ENCODE peak calls at places on chromosomes 2 and 18, in four cellular contexts. C is bronchial epithelial cell, B is adrenal gland, E is B cell. P is an unnamed sample.
A peak's percentile ranks its signal among the peaks of the same experiment; 100 is the strongest.

GRCh38 chr2:20963867-20964266 is 80.0 kb downstream of the APOB start:
- DNase-seq in C (no peak), B (no peak), E (no peak), P (no peak)

GRCh38 chr2:195543902-195544894 is 112.8 kb upstream of the SLC39A10 start:
- DNase-seq in C (peak; percentile 90), B (no peak), E (no peak), P (no peak)

GRCh38 chr2:42567806-42568429 is 514 bp upstream of the MTA3 start:
- DNase-seq in C (no peak), B (peak; percentile 45), E (peak; percentile 52), P (peak; percentile 68)

GRCh38 chr2:195899226-195899625 is 169.4 kb downstream of the DNAH7 start:
- DNase-seq in C (no peak), B (no peak), E (no peak), P (no peak)

GRCh38 chr2:207163815-207164747 is 1.7 kb downstream of the KLF7 start:
- DNase-seq in C (peak; percentile 66), B (peak; percentile 71), E (peak; percentile 27), P (no peak)

GRCh38 chr2:216366777-216367465 is 5.4 kb downstream of the MARCHF4 start:
- DNase-seq in C (no peak), B (no peak), E (no peak), P (no peak)

GRCh38 chr2:217993055-217993645 is 9.6 kb downstream of the TNS1 start:
- DNase-seq in C (peak; percentile 95), B (no peak), E (no peak), P (no peak)

GRCh38 chr2:101540518-101540917 is 65.6 kb upstream of the RFX8 start:
- DNase-seq in C (peak; percentile 66), B (no peak), E (no peak), P (no peak)

GRCh38 chr2:241037498-241037897 is 39.1 kb downstream of the SNED1 start:
- DNase-seq in C (no peak), B (no peak), E (no peak), P (no peak)

GRCh38 chr2:129055242-129055641 is 736.6 kb upstream of the HS6ST1 start:
- DNase-seq in C (no peak), B (no peak), E (no peak), P (no peak)

GRCh38 chr2:71337776-71338175 is 6.2 kb downstream of the ZNF638 start:
- DNase-seq in C (no peak), B (no peak), E (no peak), P (no peak)

GRCh38 chr2:240604291-240604938 is 17.9 kb downstream of the CAPN10 start:
- DNase-seq in C (no peak), B (peak; percentile 70), E (no peak), P (peak; percentile 69)

GRCh38 chr2:12796617-12797016 is 79.9 kb downstream of the TRIB2 start:
- DNase-seq in C (no peak), B (no peak), E (no peak), P (no peak)

GRCh38 chr18:36187826-36188721 is 777 bp downstream of the MOCOS start:
- DNase-seq in C (peak; percentile 49), B (peak; percentile 75), E (no peak), P (peak; percentile 42)

GRCh38 chr2:236674646-236675045 is 105.0 kb downstream of the ACKR3 start:
- DNase-seq in C (no peak), B (no peak), E (no peak), P (no peak)

GRCh38 chr2:177724398-177725287 is 332.1 kb downstream of the AGPS start:
- DNase-seq in C (peak; percentile 39), B (peak; percentile 54), E (peak; percentile 42), P (peak; percentile 35)

GRCh38 chr2:15875969-15876705 is 64.2 kb upstream of the MYCN start:
- DNase-seq in C (no peak), B (no peak), E (no peak), P (no peak)

GRCh38 chr2:187435756-187436155 is 12.3 kb downstream of the CALCRL start:
- DNase-seq in C (no peak), B (no peak), E (no peak), P (no peak)

GRCh38 chr2:121717529-121717928 is 19.1 kb downstream of the NIFK start:
- DNase-seq in C (no peak), B (no peak), E (no peak), P (no peak)

GRCh38 chr2:162153608-162154224 is 1.7 kb upstream of the GCG start:
- DNase-seq in C (peak; percentile 71), B (peak; percentile 28), E (peak; percentile 56), P (peak; percentile 38)

DNA sequence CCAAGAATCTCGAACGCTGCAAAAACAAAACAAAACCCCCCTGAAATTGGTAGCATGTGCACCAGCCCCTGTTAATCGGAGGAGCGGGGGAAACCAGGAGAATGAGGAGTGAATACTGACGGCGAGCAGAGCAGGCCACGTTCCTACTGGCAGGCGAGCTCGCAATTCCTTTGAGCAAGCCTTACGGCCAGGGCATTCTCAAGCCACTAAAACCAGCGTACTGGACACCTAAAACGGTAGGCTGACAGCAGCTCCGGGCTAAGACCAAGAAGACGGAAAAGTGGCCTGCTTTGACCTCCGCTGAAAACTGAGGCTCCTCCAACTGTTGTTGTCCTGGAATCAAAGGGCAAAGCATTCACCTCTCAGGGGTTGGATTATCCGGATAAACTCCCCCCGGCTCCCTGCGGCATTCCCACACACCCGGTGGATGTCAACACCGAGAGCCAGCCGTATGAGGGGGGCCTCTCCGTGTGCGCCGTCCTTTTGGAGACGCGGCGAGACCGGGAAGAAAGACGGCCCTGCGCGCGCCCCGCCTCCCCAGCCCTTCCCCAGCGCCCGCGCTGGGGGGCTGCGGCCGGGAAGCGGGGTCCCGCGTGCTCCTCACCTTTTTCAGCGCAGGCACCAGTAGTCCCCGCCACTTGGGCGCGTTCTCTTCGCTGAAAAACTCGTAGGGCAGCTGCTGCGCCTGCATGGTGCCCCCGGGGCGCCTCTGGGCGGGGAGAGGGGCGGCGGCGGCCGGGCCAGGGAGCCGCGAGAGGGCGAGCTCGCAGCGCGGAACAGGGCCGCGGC is 925 bp downstream of the SOS1 start:
- DNase-seq in C (no peak), B (peak; percentile 64), E (peak; percentile 80), P (peak; percentile 83)
- TF ChIP-seq CTCF in C (peak; percentile 22), B (no peak), E (peak; percentile 33), P (peak; percentile 75)

DNA sequence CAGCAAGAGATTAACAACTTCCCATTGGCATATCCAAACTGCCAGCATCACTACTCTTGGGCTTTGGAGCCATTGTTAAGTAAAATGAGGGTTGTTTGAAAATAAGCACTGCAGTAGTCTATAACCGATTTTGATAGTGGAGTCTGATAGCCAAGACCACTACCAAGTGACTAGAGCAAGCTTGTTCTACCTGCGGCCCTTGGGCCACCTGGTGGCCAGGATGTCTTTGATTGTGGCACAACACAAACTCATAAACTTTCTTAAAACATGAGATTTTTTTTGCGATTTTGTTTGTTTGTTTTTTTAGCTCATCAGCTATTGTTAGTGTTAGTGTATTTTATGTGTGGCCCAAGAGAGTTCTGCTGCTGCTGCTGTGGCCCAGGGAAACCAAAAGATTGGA is 11.0 kb downstream of the UBE2E3 start:
- DNase-seq in C (no peak), B (no peak), E (no peak), P (no peak)
- TF ChIP-seq CTCF in C (peak; percentile 9), B (no peak), E (no peak), P (no peak)

DNA sequence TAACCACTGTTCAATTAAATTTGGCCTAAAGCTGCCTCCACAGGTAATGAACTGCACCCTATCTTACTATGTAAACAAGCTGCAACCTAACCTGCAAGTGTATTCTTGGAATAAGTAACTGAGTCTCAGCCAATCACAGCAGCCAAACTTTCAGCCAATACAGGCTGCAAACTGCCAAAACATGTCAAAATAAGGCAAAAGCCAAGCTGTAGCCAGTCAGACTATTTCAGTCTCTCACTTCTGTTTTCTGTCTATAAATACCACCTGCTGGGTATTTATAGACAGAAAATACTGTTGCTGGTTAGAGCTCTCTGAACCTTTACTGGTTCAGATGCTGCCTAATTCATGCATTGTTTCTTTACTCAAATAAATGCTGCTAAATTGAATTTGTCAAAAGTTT is 14.3 kb downstream of the C2orf76 start:
- DNase-seq in C (peak; percentile 56), B (no peak), E (peak; percentile 42), P (peak; percentile 65)
- TF ChIP-seq CTCF in C (no peak), B (no peak), E (no peak), P (no peak)

GRCh38 chr18:12335503-12335902 is 27.5 kb downstream of the TUBB6 start:
- DNase-seq in C (no peak), B (no peak), E (no peak), P (no peak)
- TF ChIP-seq CTCF in C (no peak), B (no peak), E (no peak), P (no peak)